ENCODE peak calls at places on chromosomes 11 and 22, in eight cellular contexts. O, X, B, H, I, P, S and K are unnamed samples.

GRCh38 chr11:22670803-22671202 is 4.4 kb downstream of the GAS2 start:
- DNase-seq in O (no peak), X (no peak), B (no peak), H (no peak), I (peak), P (no peak), S (no peak), K (no peak)

GRCh38 chr11:130181295-130182272 is 22.0 kb downstream of the ST14 start:
- DNase-seq in O (peak), X (no peak), B (peak), H (no peak), I (peak), P (no peak), S (no peak), K (no peak)

GRCh38 chr11:8017894-8018741 is 31.0 kb downstream of the EIF3F start:
- DNase-seq in O (peak), X (no peak), B (no peak), H (peak), I (no peak), P (no peak), S (peak), K (no peak)

GRCh38 chr11:60756307-60757032 is at the start of gene MS4A15:
- DNase-seq in O (no peak), X (peak), B (no peak), H (no peak), I (peak), P (no peak), S (peak), K (no peak)

GRCh38 chr11:37689951-37690350 is 1091.9 kb upstream of the RAG2 start:
- DNase-seq in O (no peak), X (no peak), B (no peak), H (no peak), I (peak), P (no peak), S (no peak), K (no peak)

GRCh38 chr22:37207981-37208380 is 4.3 kb downstream of the SSTR3 start:
- DNase-seq in O (no peak), X (no peak), B (no peak), H (no peak), I (no peak), P (peak), S (no peak), K (no peak)

GRCh38 chr22:45237065-45237990 is 3.4 kb downstream of the KIAA0930 start:
- DNase-seq in O (no peak), X (no peak), B (no peak), H (no peak), I (no peak), P (no peak), S (no peak), K (no peak)

GRCh38 chr22:17569971-17570511 is 6.7 kb downstream of the SLC25A18 start:
- DNase-seq in O (peak), X (no peak), B (no peak), H (peak), I (no peak), P (no peak), S (peak), K (no peak)

GRCh38 chr11:77153276-77154185 is 25.5 kb downstream of the MYO7A start:
- DNase-seq in O (no peak), X (no peak), B (no peak), H (no peak), I (no peak), P (peak), S (no peak), K (no peak)

GRCh38 chr22:23067691-23068090 is 2.6 kb upstream of the GNAZ start:
- DNase-seq in O (no peak), X (no peak), B (no peak), H (no peak), I (no peak), P (no peak), S (peak), K (no peak)

GRCh38 chr22:45098056-45098455 is 65.7 kb upstream of the NUP50 start:
- DNase-seq in O (no peak), X (no peak), B (no peak), H (no peak), I (no peak), P (peak), S (no peak), K (no peak)

GRCh38 chr11:134100171-134100570 is 31.3 kb downstream of the JAM3 start:
- DNase-seq in O (no peak), X (no peak), B (no peak), H (no peak), I (no peak), P (no peak), S (no peak), K (no peak)

GRCh38 chr22:22682807-22683667 is 38.6 kb downstream of the GGTLC2 start:
- DNase-seq in O (peak), X (no peak), B (no peak), H (no peak), I (peak), P (no peak), S (no peak), K (no peak)

GRCh38 chr11:86463120-86463519 is 88.4 kb downstream of the CCDC81 start:
- DNase-seq in O (no peak), X (no peak), B (no peak), H (no peak), I (no peak), P (no peak), S (peak), K (no peak)

GRCh38 chr11:84261707-84262106 is 975.5 kb upstream of the CCDC90B start:
- DNase-seq in O (peak), X (no peak), B (no peak), H (peak), I (no peak), P (no peak), S (peak), K (no peak)

GRCh38 chr22:35218079-35218478 is 39.2 kb upstream of the HMGXB4 start:
- DNase-seq in O (peak), X (no peak), B (no peak), H (no peak), I (no peak), P (peak), S (peak), K (no peak)

GRCh38 chr11:72580648-72580950 is 93.6 kb downstream of the PDE2A start:
- DNase-seq in O (no peak), X (no peak), B (no peak), H (no peak), I (no peak), P (no peak), S (peak), K (no peak)

GRCh38 chr11:73343076-73343833 is 32.9 kb upstream of the RELT start:
- DNase-seq in O (no peak), X (no peak), B (no peak), H (no peak), I (no peak), P (no peak), S (peak), K (no peak)

GRCh38 chr11:4044971-4045646 is 49.5 kb upstream of the RRM1 start:
- DNase-seq in O (no peak), X (no peak), B (no peak), H (peak), I (no peak), P (no peak), S (no peak), K (peak)

GRCh38 chr11:35174666-35175065 is 35.7 kb downstream of the CD44 start:
- DNase-seq in O (peak), X (no peak), B (no peak), H (no peak), I (peak), P (no peak), S (no peak), K (no peak)

GRCh38 chr11:34303028-34303427 is 54.8 kb downstream of the ABTB2 start:
- DNase-seq in O (no peak), X (no peak), B (no peak), H (no peak), I (peak), P (no peak), S (no peak), K (no peak)

GRCh38 chr11:64792482-64792881 is 10.5 kb downstream of the MAP4K2 start:
- DNase-seq in O (no peak), X (no peak), B (no peak), H (no peak), I (no peak), P (no peak), S (no peak), K (no peak)

GRCh38 chr11:79352304-79352703 is 88.5 kb downstream of the TENM4 start:
- DNase-seq in O (no peak), X (no peak), B (no peak), H (no peak), I (no peak), P (no peak), S (no peak), K (no peak)

GRCh38 chr11:107957109-107957588 is 28.9 kb downstream of the RAB39A start:
- DNase-seq in O (peak), X (no peak), B (no peak), H (no peak), I (peak), P (no peak), S (no peak), K (no peak)

GRCh38 chr11:1694064-1694845 is 2.7 kb upstream of the KRTAP5-6 start:
- DNase-seq in O (peak), X (peak), B (peak), H (peak), I (peak), P (peak), S (peak), K (peak)

GRCh38 chr11:61353109-61354067 is 8.3 kb downstream of the CYB561A3 start:
- DNase-seq in O (no peak), X (no peak), B (no peak), H (no peak), I (no peak), P (no peak), S (no peak), K (no peak)

GRCh38 chr11:44574620-44575287 is 9.3 kb downstream of the CD82 start:
- DNase-seq in O (peak), X (no peak), B (no peak), H (no peak), I (peak), P (peak), S (no peak), K (no peak)

GRCh38 chr11:28938091-28938490 is 829.9 kb downstream of the METTL15 start:
- DNase-seq in O (no peak), X (no peak), B (no peak), H (no peak), I (no peak), P (no peak), S (no peak), K (no peak)

GRCh38 chr11:76069061-76069460 is 137.2 kb downstream of the WNT11 start:
- DNase-seq in O (no peak), X (no peak), B (peak), H (no peak), I (no peak), P (no peak), S (no peak), K (no peak)

GRCh38 chr22:39316440-39317083 is 2.9 kb downstream of the RPL3 start:
- DNase-seq in O (peak), X (peak), B (peak), H (peak), I (peak), P (peak), S (peak), K (peak)

GRCh38 chr11:116879789-116880402 is 42.5 kb upstream of the APOA1 start:
- DNase-seq in O (peak), X (peak), B (no peak), H (no peak), I (peak), P (peak), S (no peak), K (no peak)

DNA sequence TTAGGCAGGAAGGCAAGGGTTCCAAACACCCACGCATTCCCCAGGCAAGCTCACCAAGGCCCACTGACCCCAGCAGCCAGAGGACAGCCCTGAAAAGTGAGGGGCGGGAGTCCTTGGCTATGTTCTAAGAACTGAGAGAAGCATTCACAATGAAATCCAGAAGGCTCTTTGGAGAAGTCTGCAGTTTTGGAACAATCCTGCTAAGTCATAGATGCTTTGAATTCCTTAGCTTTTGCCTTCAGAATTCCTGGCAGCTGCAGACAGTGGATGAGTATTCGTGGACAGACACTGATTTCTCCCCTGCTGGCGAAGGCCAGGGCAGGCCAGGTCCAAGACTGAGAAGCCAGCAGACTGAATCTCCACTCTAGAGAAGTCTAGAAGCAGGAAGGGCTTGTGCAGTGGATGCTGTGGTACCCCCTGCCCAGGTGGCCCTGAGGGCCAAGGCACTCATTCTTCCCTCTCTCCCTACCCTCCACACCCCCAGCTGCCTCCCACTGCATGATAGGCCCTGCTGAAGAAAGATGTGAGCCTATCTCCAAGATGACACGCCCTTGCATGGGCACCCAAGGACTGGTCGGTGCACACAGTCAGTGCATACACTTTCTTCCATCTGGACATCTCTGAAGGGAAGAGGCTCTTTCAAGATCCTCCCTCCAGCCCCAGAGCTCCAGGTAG is 133.2 kb upstream of the TEAD1 start:
- DNase-seq in O (peak), X (no peak), B (no peak), H (peak), I (peak), P (no peak), S (peak), K (no peak)
- TF ChIP-seq CTCF in O (peak), X (no peak), B (no peak), H (no peak), I (peak), P (no peak), S (peak), K (no peak)

GRCh38 chr11:46305295-46305694 is 27.8 kb downstream of the CREB3L1 start:
- DNase-seq in O (no peak), X (no peak), B (no peak), H (no peak), I (peak), P (no peak), S (no peak), K (no peak)
- TF ChIP-seq CTCF in O (no peak), X (peak), B (no peak), H (no peak), I (peak), P (no peak), S (no peak), K (no peak)

GRCh38 chr11:9461068-9461759 is 402 bp downstream of the ZNF143 start:
- DNase-seq in O (peak), X (no peak), B (peak), H (peak), I (peak), P (peak), S (peak), K (peak)

GRCh38 chr11:9459573-9460321 is 1.1 kb upstream of the ZNF143 start:
- DNase-seq in O (peak), X (peak), B (no peak), H (peak), I (peak), P (peak), S (peak), K (peak)

GRCh38 chr11:9462172-9462799 is 1.5 kb downstream of the ZNF143 start:
- DNase-seq in O (peak), X (no peak), B (no peak), H (no peak), I (peak), P (no peak), S (no peak), K (no peak)

GRCh38 chr11:9461760-9462134 is 935 bp downstream of the ZNF143 start:
- DNase-seq in O (peak), X (no peak), B (no peak), H (no peak), I (peak), P (no peak), S (no peak), K (no peak)

GRCh38 chr11:9460322-9461067 is at the start of gene ZNF143:
- DNase-seq in O (peak), X (peak), B (peak), H (peak), I (peak), P (peak), S (peak), K (peak)
- TF ChIP-seq CTCF in O (no peak), X (no peak), B (no peak), H (peak), I (no peak), P (no peak), S (no peak), K (no peak)

DNA sequence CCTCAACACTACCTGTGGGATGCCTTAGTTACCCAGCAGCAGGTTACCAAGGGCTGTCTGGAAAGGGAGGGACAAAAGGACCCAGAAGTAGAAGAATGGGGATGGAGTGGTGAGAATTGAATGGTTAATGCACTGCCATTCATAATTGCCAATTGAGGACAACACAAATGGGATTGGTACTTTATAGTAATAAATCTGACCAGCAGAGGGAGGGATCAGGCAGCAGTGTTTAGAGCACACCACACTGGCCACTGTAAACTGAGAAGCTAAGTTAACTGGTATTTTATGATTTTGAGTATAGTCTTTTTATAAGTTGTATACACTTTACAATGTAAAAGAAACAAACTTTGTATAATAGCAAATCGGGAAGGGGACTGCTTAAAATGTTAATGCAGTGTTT is 10.7 kb downstream of the TBRG1 start:
- DNase-seq in O (peak), X (no peak), B (no peak), H (no peak), I (no peak), P (no peak), S (no peak), K (no peak)
- TF ChIP-seq CTCF in O (peak), X (peak), B (no peak), H (peak), I (peak), P (no peak), S (peak), K (peak)